ENCODE peak calls at places on chromosomes 3 and 15, in ten cellular contexts. One of them, this sample, is unnamed.

GRCh38 chr3:123089611-123090301 is 22.9 kb downstream of the PDIA5 start:
- DNase-seq in endothelial cell: no peak
- DNase-seq in AML-193: no peak
- DNase-seq in type B pancreatic cell: no peak
- DNase-seq in T-cell: no peak
- DNase-seq in activated T-cell treated with anti-CD3 and anti-CD28 coated beads for 24 hours: no peak
- DNase-seq in activated CD4-positive, alpha-beta T cell treated with anti-CD3 and anti-CD28 coated beads, Interleukin-2, amount 50 U/mL, for 48 hours: no peak
- DNase-seq in caudate nucleus: peak; percentile 60
- DNase-seq in T1000: no peak
- DNase-seq in GF-D8: no peak
- DNase-seq in this sample: no peak

GRCh38 chr3:19947549-19948071 is 713 bp downstream of the RAB5A start:
- DNase-seq in activated T-cell treated with anti-CD3 and anti-CD28 coated beads for 24 hours: peak; percentile 33
- DNase-seq in activated CD4-positive, alpha-beta T cell treated with anti-CD3 and anti-CD28 coated beads, Interleukin-2, amount 50 U/mL, for 48 hours: peak; percentile 59
- DNase-seq in type B pancreatic cell: peak; percentile 69
- DNase-seq in GF-D8: no peak
- DNase-seq in T-cell: peak; percentile 36
- DNase-seq in endothelial cell: peak; percentile 38
- DNase-seq in T1000: no peak
- DNase-seq in AML-193: peak; percentile 14
- DNase-seq in caudate nucleus: peak; percentile 61
- DNase-seq in this sample: peak; percentile 43

GRCh38 chr15:31297880-31298456 is 28.7 kb upstream of the KLF13 start:
- DNase-seq in type B pancreatic cell: peak; percentile 49
- DNase-seq in endothelial cell: no peak
- DNase-seq in AML-193: no peak
- DNase-seq in GF-D8: no peak
- DNase-seq in activated CD4-positive, alpha-beta T cell treated with anti-CD3 and anti-CD28 coated beads, Interleukin-2, amount 50 U/mL, for 48 hours: peak; percentile 1
- DNase-seq in caudate nucleus: no peak
- DNase-seq in activated T-cell treated with anti-CD3 and anti-CD28 coated beads for 24 hours: no peak
- DNase-seq in T1000: no peak
- DNase-seq in T-cell: no peak
- DNase-seq in this sample: no peak

GRCh38 chr15:71440479-71441071 is 325.3 kb downstream of the THSD4 start:
- DNase-seq in endothelial cell: no peak
- DNase-seq in type B pancreatic cell: no peak
- DNase-seq in AML-193: peak; percentile 64
- DNase-seq in caudate nucleus: no peak
- DNase-seq in activated T-cell treated with anti-CD3 and anti-CD28 coated beads for 24 hours: no peak
- DNase-seq in T-cell: no peak
- DNase-seq in GF-D8: no peak
- DNase-seq in activated CD4-positive, alpha-beta T cell treated with anti-CD3 and anti-CD28 coated beads, Interleukin-2, amount 50 U/mL, for 48 hours: no peak
- DNase-seq in T1000: no peak
- DNase-seq in this sample: no peak

GRCh38 chr3:10601131-10601856 is 95.9 kb upstream of the ATP2B2 start:
- DNase-seq in activated CD4-positive, alpha-beta T cell treated with anti-CD3 and anti-CD28 coated beads, Interleukin-2, amount 50 U/mL, for 48 hours: no peak
- DNase-seq in AML-193: no peak
- DNase-seq in activated T-cell treated with anti-CD3 and anti-CD28 coated beads for 24 hours: no peak
- DNase-seq in GF-D8: no peak
- DNase-seq in type B pancreatic cell: no peak
- DNase-seq in T1000: no peak
- DNase-seq in caudate nucleus: no peak
- DNase-seq in endothelial cell: no peak
- DNase-seq in T-cell: no peak
- DNase-seq in this sample: no peak

GRCh38 chr3:51974963-51975856 is at the start of gene ABHD14A:
- DNase-seq in activated T-cell treated with anti-CD3 and anti-CD28 coated beads for 24 hours: peak; percentile 54
- DNase-seq in activated CD4-positive, alpha-beta T cell treated with anti-CD3 and anti-CD28 coated beads, Interleukin-2, amount 50 U/mL, for 48 hours: peak; percentile 76
- DNase-seq in type B pancreatic cell: no peak
- DNase-seq in endothelial cell: peak; percentile 64
- DNase-seq in AML-193: peak; percentile 67
- DNase-seq in T-cell: peak; percentile 52
- DNase-seq in T1000: peak; percentile 50
- DNase-seq in GF-D8: peak; percentile 61
- DNase-seq in caudate nucleus: peak; percentile 79
- DNase-seq in this sample: peak; percentile 60

GRCh38 chr3:53074761-53075742 is 29.2 kb upstream of the SFMBT1 start:
- DNase-seq in activated CD4-positive, alpha-beta T cell treated with anti-CD3 and anti-CD28 coated beads, Interleukin-2, amount 50 U/mL, for 48 hours: no peak
- DNase-seq in GF-D8: no peak
- DNase-seq in activated T-cell treated with anti-CD3 and anti-CD28 coated beads for 24 hours: no peak
- DNase-seq in endothelial cell: no peak
- DNase-seq in T1000: no peak
- DNase-seq in T-cell: no peak
- DNase-seq in AML-193: no peak
- DNase-seq in type B pancreatic cell: no peak
- DNase-seq in caudate nucleus: no peak
- DNase-seq in this sample: no peak

GRCh38 chr3:81742581-81742980 is 18.9 kb downstream of the GBE1 start:
- DNase-seq in type B pancreatic cell: no peak
- DNase-seq in T-cell: no peak
- DNase-seq in endothelial cell: no peak
- DNase-seq in caudate nucleus: no peak
- DNase-seq in GF-D8: no peak
- DNase-seq in T1000: no peak
- DNase-seq in activated CD4-positive, alpha-beta T cell treated with anti-CD3 and anti-CD28 coated beads, Interleukin-2, amount 50 U/mL, for 48 hours: no peak
- DNase-seq in activated T-cell treated with anti-CD3 and anti-CD28 coated beads for 24 hours: no peak
- DNase-seq in AML-193: no peak
- DNase-seq in this sample: no peak

GRCh38 chr3:101849714-101850326 is 506 bp downstream of the NFKBIZ start:
- DNase-seq in activated CD4-positive, alpha-beta T cell treated with anti-CD3 and anti-CD28 coated beads, Interleukin-2, amount 50 U/mL, for 48 hours: peak; percentile 59
- DNase-seq in endothelial cell: peak; percentile 49
- DNase-seq in type B pancreatic cell: peak; percentile 75
- DNase-seq in caudate nucleus: peak; percentile 67
- DNase-seq in T-cell: peak; percentile 34
- DNase-seq in activated T-cell treated with anti-CD3 and anti-CD28 coated beads for 24 hours: peak; percentile 33
- DNase-seq in T1000: no peak
- DNase-seq in AML-193: peak; percentile 47
- DNase-seq in GF-D8: peak; percentile 20
- DNase-seq in this sample: peak; percentile 34

GRCh38 chr3:195004512-195005250 is 266.3 kb downstream of the XXYLT1 start:
- DNase-seq in endothelial cell: no peak
- DNase-seq in AML-193: no peak
- DNase-seq in caudate nucleus: no peak
- DNase-seq in activated T-cell treated with anti-CD3 and anti-CD28 coated beads for 24 hours: no peak
- DNase-seq in T1000: no peak
- DNase-seq in activated CD4-positive, alpha-beta T cell treated with anti-CD3 and anti-CD28 coated beads, Interleukin-2, amount 50 U/mL, for 48 hours: no peak
- DNase-seq in T-cell: no peak
- DNase-seq in GF-D8: no peak
- DNase-seq in type B pancreatic cell: peak; percentile 39
- DNase-seq in this sample: no peak

GRCh38 chr15:77698481-77698880 is 65.8 kb upstream of the LINGO1 start:
- DNase-seq in GF-D8: no peak
- DNase-seq in endothelial cell: no peak
- DNase-seq in T-cell: no peak
- DNase-seq in T1000: no peak
- DNase-seq in activated T-cell treated with anti-CD3 and anti-CD28 coated beads for 24 hours: no peak
- DNase-seq in type B pancreatic cell: no peak
- DNase-seq in caudate nucleus: no peak
- DNase-seq in activated CD4-positive, alpha-beta T cell treated with anti-CD3 and anti-CD28 coated beads, Interleukin-2, amount 50 U/mL, for 48 hours: no peak
- DNase-seq in AML-193: no peak
- DNase-seq in this sample: no peak

GRCh38 chr3:197041875-197042488 is 12.4 kb upstream of the MELTF start:
- DNase-seq in GF-D8: no peak
- DNase-seq in T1000: no peak
- DNase-seq in caudate nucleus: no peak
- DNase-seq in activated T-cell treated with anti-CD3 and anti-CD28 coated beads for 24 hours: no peak
- DNase-seq in activated CD4-positive, alpha-beta T cell treated with anti-CD3 and anti-CD28 coated beads, Interleukin-2, amount 50 U/mL, for 48 hours: no peak
- DNase-seq in AML-193: no peak
- DNase-seq in T-cell: no peak
- DNase-seq in endothelial cell: no peak
- DNase-seq in type B pancreatic cell: no peak
- DNase-seq in this sample: no peak

GRCh38 chr15:69718916-69719315 is 266.3 kb downstream of the RPLP1 start:
- DNase-seq in caudate nucleus: no peak
- DNase-seq in T-cell: peak; percentile 14
- DNase-seq in endothelial cell: no peak
- DNase-seq in GF-D8: peak; percentile 73
- DNase-seq in T1000: no peak
- DNase-seq in activated CD4-positive, alpha-beta T cell treated with anti-CD3 and anti-CD28 coated beads, Interleukin-2, amount 50 U/mL, for 48 hours: peak; percentile 24
- DNase-seq in activated T-cell treated with anti-CD3 and anti-CD28 coated beads for 24 hours: no peak
- DNase-seq in type B pancreatic cell: no peak
- DNase-seq in AML-193: peak; percentile 91
- DNase-seq in this sample: no peak

GRCh38 chr3:94167796-94168195 is 104.9 kb downstream of the NSUN3 start:
- DNase-seq in type B pancreatic cell: no peak
- DNase-seq in activated T-cell treated with anti-CD3 and anti-CD28 coated beads for 24 hours: no peak
- DNase-seq in T1000: no peak
- DNase-seq in caudate nucleus: no peak
- DNase-seq in AML-193: no peak
- DNase-seq in GF-D8: no peak
- DNase-seq in endothelial cell: no peak
- DNase-seq in activated CD4-positive, alpha-beta T cell treated with anti-CD3 and anti-CD28 coated beads, Interleukin-2, amount 50 U/mL, for 48 hours: no peak
- DNase-seq in T-cell: no peak
- DNase-seq in this sample: no peak